ENCODE peak calls at places on chromosomes 13 and 19, in four cellular contexts. P is GM12878, V is H1, Z is HepG2. L is an unnamed sample.

GRCh38 chr13:99382428-99383133 is 75.4 kb upstream of the GPR183 start:
- DNase-seq in V (no peak), P (no peak), Z (no peak), L (no peak)

GRCh38 chr13:36428083-36428482 is 4.2 kb upstream of the CCNA1 start:
- DNase-seq in V (no peak), P (no peak), Z (no peak), L (no peak)

GRCh38 chr13:114142640-114143490 is 10.4 kb upstream of the RASA3 start:
- DNase-seq in Z (no peak), P (no peak), V (no peak), L (no peak)

GRCh38 chr19:41887711-41888382 is 4.9 kb downstream of the ARHGEF1 start:
- DNase-seq in Z (peak), V (peak), P (no peak), L (peak)

GRCh38 chr19:14479985-14480694 is 5.0 kb upstream of the PTGER1 start:
- DNase-seq in P (no peak), V (no peak), Z (no peak), L (peak)

GRCh38 chr19:22617614-22618325 is 16.4 kb upstream of the ZNF492 start:
- DNase-seq in V (no peak), P (no peak), Z (no peak), L (no peak)

GRCh38 chr13:93249259-93249917 is 22.8 kb downstream of the GPC6 start:
- DNase-seq in Z (peak), V (no peak), P (no peak), L (no peak)

GRCh38 chr19:13843104-13843921 is 33.6 kb upstream of the NANOS3 start:
- DNase-seq in Z (no peak), P (no peak), V (no peak), L (no peak)

GRCh38 chr13:72643339-72643989 is 84.0 kb downstream of the MZT1 start:
- DNase-seq in P (no peak), Z (peak), V (no peak), L (no peak)

GRCh38 chr13:110677731-110678545 is 28.0 kb downstream of the CARS2 start:
- DNase-seq in V (no peak), P (no peak), Z (no peak), L (no peak)

GRCh38 chr13:50459658-50460057 is 383.8 kb downstream of the DLEU7 start:
- DNase-seq in P (no peak), Z (no peak), V (no peak), L (no peak)

GRCh38 chr13:80029170-80029569 is 311.8 kb downstream of the SPRY2 start:
- DNase-seq in P (no peak), Z (no peak), V (no peak), L (no peak)

GRCh38 chr13:40589285-40590109 is 76.9 kb downstream of the FOXO1 start:
- DNase-seq in Z (peak), P (peak), V (no peak), L (no peak)

GRCh38 chr19:14369399-14370168 is 11.7 kb upstream of the ADGRE5 start:
- DNase-seq in V (no peak), Z (no peak), P (no peak), L (no peak)

GRCh38 chr19:10864538-10864899 is 6.8 kb upstream of the CARM1 start:
- DNase-seq in V (no peak), Z (peak), P (no peak), L (peak)

GRCh38 chr13:70080030-70080429 is 27.6 kb upstream of the ATXN8OS start:
- DNase-seq in P (no peak), Z (no peak), V (no peak), L (no peak)

GRCh38 chr13:109163052-109163413 is 533.6 kb downstream of the MYO16 start:
- DNase-seq in Z (no peak), V (no peak), P (no peak), L (no peak)

GRCh38 chr19:16927883-16928282 is 39.1 kb downstream of the F2RL3 start:
- DNase-seq in V (no peak), Z (no peak), P (no peak), L (no peak)
- TF ChIP-seq SUZ12 in V (no peak), Z (no peak), P (no peak), L (no peak)

DNA sequence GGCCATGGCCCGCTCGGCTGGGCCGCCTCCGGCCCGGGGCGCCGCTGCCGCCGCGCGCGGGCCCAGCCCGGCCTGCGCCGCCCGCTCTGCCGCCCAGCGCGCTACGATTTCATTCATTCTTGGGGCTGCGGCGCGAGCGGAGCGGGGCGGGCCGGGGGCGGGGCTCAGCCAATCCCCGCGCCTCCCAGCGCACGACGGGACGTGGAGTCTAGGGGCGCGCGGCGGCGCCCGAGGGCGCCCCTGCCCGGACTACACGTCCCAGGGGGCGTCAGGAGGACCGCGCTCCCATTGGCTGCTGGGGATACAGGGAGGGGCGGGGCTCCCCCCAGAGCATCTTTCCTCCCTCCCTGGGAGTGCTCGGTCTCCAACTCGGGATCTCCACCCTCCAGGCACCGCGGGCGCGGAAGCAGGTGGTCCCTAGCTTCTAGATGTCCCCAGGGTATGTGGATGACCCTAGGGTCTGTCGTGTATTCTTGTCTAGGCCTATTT is 5.6 kb upstream of the DPF1 start:
- DNase-seq in Z (peak), V (no peak), P (no peak), L (peak)
- TF ChIP-seq ZNF274 in Z (no peak), V (no peak), P (no peak), L (no peak)

DNA sequence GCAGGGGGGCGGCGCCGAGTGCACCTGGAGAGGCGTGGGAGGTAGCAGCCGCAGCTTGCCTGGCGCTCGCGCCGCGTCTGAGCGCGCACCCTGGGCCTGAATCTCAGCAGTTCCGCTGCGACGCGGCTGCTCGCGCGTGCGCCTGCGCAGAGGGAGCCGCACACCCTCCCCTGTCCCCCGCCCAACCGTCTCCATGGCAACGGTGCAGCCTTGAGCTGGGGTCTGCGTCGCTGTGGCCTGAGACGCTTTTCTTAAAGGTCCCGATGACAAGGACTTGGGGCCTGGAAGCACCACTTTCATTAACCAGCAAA is at the start of gene PNMA8B:
- DNase-seq in P (no peak), V (peak), Z (no peak), L (peak)
- TF ChIP-seq SUZ12 in P (no peak), V (no peak), Z (no peak), L (no peak)

DNA sequence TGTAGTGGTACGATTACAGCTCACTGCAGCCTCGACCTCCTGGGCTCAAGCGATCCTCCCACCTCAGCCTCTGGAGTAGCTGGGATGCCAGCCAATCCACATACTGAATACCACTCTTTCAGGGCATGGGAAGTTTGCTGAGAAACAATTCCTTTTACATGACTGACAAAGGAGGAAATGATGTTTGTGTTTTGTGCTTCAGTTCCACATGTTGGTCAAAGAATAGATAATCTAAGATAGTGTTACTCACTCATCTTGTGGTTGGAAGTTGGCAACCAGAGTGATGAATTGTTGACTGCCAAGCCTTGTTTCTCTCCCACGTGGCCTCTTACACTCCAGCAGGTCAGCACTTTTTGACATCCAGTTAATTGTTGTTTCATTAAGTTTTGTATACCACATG is 7.6 kb downstream of the MBD3L2B start:
- DNase-seq in Z (no peak), P (peak), V (no peak), L (no peak)
- TF ChIP-seq ZNF274 in Z (no peak), P (no peak), V (no peak), L (no peak)

DNA sequence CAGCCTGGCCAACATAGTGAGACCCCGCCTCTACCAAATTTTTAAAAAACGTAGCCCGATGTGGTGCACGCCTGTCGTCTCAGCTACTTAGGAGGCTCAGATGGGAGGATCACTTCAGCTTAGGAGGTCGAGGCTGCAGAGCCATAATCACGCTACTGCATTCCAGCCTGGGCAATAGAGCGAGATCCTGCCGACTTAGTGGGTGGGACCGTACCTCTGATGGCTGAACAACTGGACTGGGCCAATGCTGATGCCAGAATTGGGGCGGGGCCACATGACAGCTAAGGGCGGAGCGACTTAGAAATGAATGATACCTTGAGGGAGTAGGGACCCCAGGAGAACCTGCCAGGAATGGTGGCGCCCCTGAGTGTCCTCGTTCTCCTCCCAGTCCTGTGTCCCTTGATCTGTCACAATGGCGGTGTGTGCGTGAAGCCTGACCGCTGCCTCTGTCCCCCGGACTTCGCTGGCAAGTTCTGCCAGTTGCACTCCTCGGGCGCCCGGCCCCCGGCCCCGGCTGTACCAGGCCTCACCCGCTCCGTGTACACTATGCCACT is 3.6 kb downstream of the LTBP4 start:
- DNase-seq in V (no peak), Z (no peak), P (no peak), L (no peak)
- TF ChIP-seq SUZ12 in V (no peak), Z (no peak), P (no peak), L (no peak)

GRCh38 chr19:2173841-2174577 is 10.3 kb downstream of the DOT1L start:
- DNase-seq in P (no peak), Z (peak), V (no peak), L (no peak)

GRCh38 chr19:2179095-2179494 is 15.4 kb downstream of the DOT1L start:
- DNase-seq in Z (no peak), P (no peak), V (no peak), L (no peak)

GRCh38 chr19:2173388-2173787 is 9.7 kb downstream of the DOT1L start:
- DNase-seq in Z (no peak), V (no peak), P (no peak), L (no peak)

GRCh38 chr19:2176336-2176994 is 12.7 kb downstream of the DOT1L start:
- DNase-seq in V (no peak), P (no peak), Z (no peak), L (no peak)

DNA sequence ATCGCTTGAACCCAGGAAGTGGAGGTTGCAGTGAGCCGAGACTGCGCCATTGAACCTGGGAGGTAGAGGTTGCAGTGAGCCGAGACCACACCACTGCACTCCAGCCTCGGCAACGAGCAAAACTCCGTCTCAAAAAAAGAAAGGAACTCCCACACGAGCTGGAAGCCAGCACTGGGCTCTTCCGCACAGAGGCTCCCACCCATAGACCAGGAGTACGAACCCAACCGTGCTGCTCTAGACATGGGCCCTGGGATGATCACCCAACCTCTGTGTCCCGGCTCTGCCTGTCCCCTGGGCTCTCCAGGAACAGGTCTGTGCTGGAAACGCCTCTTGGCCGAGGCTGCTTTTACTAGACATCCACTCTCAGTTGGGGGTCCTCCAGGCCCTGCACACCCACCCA is 12.0 kb downstream of the DOT1L start:
- DNase-seq in Z (no peak), P (no peak), V (no peak), L (no peak)
- TF ChIP-seq ZNF274 in Z (no peak), P (no peak), V (no peak), L (no peak)

GRCh38 chr19:34904846-34905527 is 21.7 kb upstream of the ZNF30 start:
- DNase-seq in Z (no peak), P (no peak), V (no peak), L (no peak)
- TF ChIP-seq SUZ12 in Z (no peak), P (no peak), V (peak), L (no peak)

L was measured in NT2/D1.